ENCODE peak calls at places on chromosomes 5 and 9, in six cellular contexts. Q is breast epithelium; J is NCI-H510A; S is anterior cingulate cortex; V is Jurkat, Clone E6-1; L is cardiac muscle cell. M is an unnamed sample.

GRCh38 chr5:107814183-107814582 is 143.4 kb upstream of the EFNA5 start:
- DNase-seq in Q (no peak), J (no peak), S (no peak), V (no peak), L (no peak), M (no peak)

GRCh38 chr5:156386976-156387375 is 60.0 kb downstream of the SGCD start:
- DNase-seq in Q (no peak), J (no peak), S (no peak), V (no peak), L (peak; percentile 64), M (no peak)

GRCh38 chr5:23742701-23743100 is 235.3 kb downstream of the PRDM9 start:
- DNase-seq in Q (no peak), J (no peak), S (no peak), V (no peak), L (no peak), M (no peak)

GRCh38 chr5:179279347-179280094 is 65.7 kb downstream of the ADAMTS2 start:
- DNase-seq in Q (no peak), J (no peak), S (no peak), V (no peak), L (no peak), M (no peak)

GRCh38 chr9:125649315-125649714 is 57.7 kb downstream of the MAPKAP1 start:
- DNase-seq in Q (no peak), J (no peak), S (no peak), V (no peak), L (no peak), M (peak; percentile 55)

GRCh38 chr9:71364196-71364955 is 243.0 kb upstream of the TRPM3 start:
- DNase-seq in Q (no peak), J (no peak), S (no peak), V (no peak), L (no peak), M (no peak)

GRCh38 chr5:131226899-131227298 is 37.0 kb upstream of the CDC42SE2 start:
- DNase-seq in Q (no peak), J (no peak), S (no peak), V (no peak), L (no peak), M (no peak)

GRCh38 chr9:4508246-4508906 is 18.1 kb downstream of the SLC1A1 start:
- DNase-seq in Q (peak; percentile 65), J (no peak), S (no peak), V (no peak), L (no peak), M (no peak)

GRCh38 chr5:143796753-143797152 is 15.2 kb upstream of the HMHB1 start:
- DNase-seq in Q (no peak), J (no peak), S (no peak), V (no peak), L (no peak), M (no peak)

GRCh38 chr9:100240512-100240911 is 112.2 kb downstream of the TEX10 start:
- DNase-seq in Q (no peak), J (no peak), S (no peak), V (no peak), L (no peak), M (no peak)

GRCh38 chr5:41143124-41143523 is 70.2 kb downstream of the C6 start:
- DNase-seq in Q (no peak), J (no peak), S (no peak), V (no peak), L (no peak), M (no peak)

GRCh38 chr5:134242146-134242545 is 16.3 kb upstream of the PPP2CA start:
- DNase-seq in Q (no peak), J (no peak), S (peak; percentile 7), V (no peak), L (no peak), M (no peak)

GRCh38 chr9:131744171-131744714 is 4.4 kb upstream of the RAPGEF1 start:
- DNase-seq in Q (no peak), J (no peak), S (peak; percentile 30), V (no peak), L (no peak), M (peak; percentile 61)

GRCh38 chr5:7394889-7395431 is 978 bp upstream of the ADCY2 start:
- DNase-seq in Q (no peak), J (no peak), S (no peak), V (no peak), L (no peak), M (no peak)

GRCh38 chr5:321233-321725 is at the start of gene AHRR:
- DNase-seq in Q (no peak), J (peak; percentile 80), S (no peak), V (no peak), L (peak; percentile 76), M (peak; percentile 69)

GRCh38 chr5:150492621-150493020 is 15.3 kb upstream of the NDST1 start:
- DNase-seq in Q (peak; percentile 81), J (no peak), S (no peak), V (no peak), L (no peak), M (no peak)

GRCh38 chr9:3732077-3733038 is 206.6 kb upstream of the RFX3 start:
- DNase-seq in Q (peak; percentile 48), J (peak; percentile 25), S (no peak), V (peak; percentile 66), L (peak; percentile 78), M (peak; percentile 84)

GRCh38 chr5:10913846-10914245 is 152.8 kb upstream of the DAP start:
- DNase-seq in Q (no peak), J (no peak), S (peak; percentile 5), V (no peak), L (no peak), M (peak; percentile 43)

GRCh38 chr5:61918606-61919005 is 387.4 kb upstream of the KIF2A start:
- DNase-seq in Q (no peak), J (no peak), S (no peak), V (no peak), L (no peak), M (no peak)

GRCh38 chr9:76987594-76988200 is 31.8 kb upstream of the FOXB2 start:
- DNase-seq in Q (no peak), J (peak; percentile 44), S (no peak), V (peak; percentile 34), L (peak; percentile 59), M (peak; percentile 55)

GRCh38 chr5:13325765-13326164 is 618.7 kb downstream of the DNAH5 start:
- DNase-seq in Q (no peak), J (no peak), S (no peak), V (no peak), L (no peak), M (no peak)

GRCh38 chr9:87613265-87614111 is 112.4 kb upstream of the CTSL start:
- DNase-seq in Q (peak; percentile 51), J (no peak), S (no peak), V (no peak), L (no peak), M (no peak)

GRCh38 chr9:133635098-133635497 is 1.1 kb upstream of the DBH start:
- DNase-seq in Q (no peak), J (no peak), S (no peak), V (no peak), L (no peak), M (no peak)

GRCh38 chr5:133261993-133262392 is 210.2 kb downstream of the HSPA4 start:
- DNase-seq in Q (no peak), J (no peak), S (no peak), V (no peak), L (peak; percentile 44), M (no peak)

GRCh38 chr9:5976668-5977397 is 38.6 kb downstream of the RANBP6 start:
- DNase-seq in Q (no peak), J (no peak), S (no peak), V (no peak), L (no peak), M (peak; percentile 33)

GRCh38 chr9:115234094-115234493 is 116.1 kb upstream of the TNC start:
- DNase-seq in Q (peak; percentile 55), J (no peak), S (no peak), V (no peak), L (no peak), M (no peak)

GRCh38 chr5:140926211-140926902 is at the start of gene PCDHAC1:
- DNase-seq in Q (peak; percentile 58), J (peak; percentile 62), S (peak; percentile 64), V (peak; percentile 17), L (peak; percentile 96), M (peak; percentile 75)

GRCh38 chr5:64330728-64331231 is 165.1 kb downstream of the RNF180 start:
- DNase-seq in Q (no peak), J (no peak), S (no peak), V (no peak), L (no peak), M (no peak)

GRCh38 chr5:137027758-137028157 is 471.4 kb downstream of the SPOCK1 start:
- DNase-seq in Q (no peak), J (no peak), S (no peak), V (no peak), L (no peak), M (no peak)

GRCh38 chr9:10265102-10265708 is 347.6 kb downstream of the PTPRD start:
- DNase-seq in Q (no peak), J (no peak), S (no peak), V (no peak), L (no peak), M (peak; percentile 98)

GRCh38 chr5:118195215-118195614 is 793.1 kb downstream of the DTWD2 start:
- DNase-seq in Q (no peak), J (no peak), S (no peak), V (no peak), L (no peak), M (no peak)

GRCh38 chr5:98630621-98631020 is 142.8 kb upstream of the RGMB start:
- DNase-seq in Q (no peak), J (no peak), S (no peak), V (no peak), L (no peak), M (no peak)

GRCh38 chr9:87086111-87086510 is 138.8 kb upstream of the GAS1 start:
- DNase-seq in Q (no peak), J (no peak), S (no peak), V (no peak), L (no peak), M (no peak)

GRCh38 chr5:36537729-36538128 is 68.7 kb upstream of the SLC1A3 start:
- DNase-seq in Q (no peak), J (no peak), S (no peak), V (no peak), L (no peak), M (no peak)

M was measured in lung microvascular endothelial cell.